ENCODE peak calls at places on chromosome 4, in four cellular contexts. One of them, this sample, is unnamed.

GRCh38 chr4:25925486-25926201 is 11.6 kb downstream of the SMIM20 start:
- DNase-seq in mucosa of descending colon: no peak
- DNase-seq in activated naive CD4-positive, alpha-beta T cell treated with Interleukin-2 at 50 U/mL for 16 hours: peak; percentile 40
- DNase-seq in GM04504: no peak
- DNase-seq in this sample: no peak

GRCh38 chr4:182578402-182578801 is 335.2 kb downstream of the TENM3 start:
- DNase-seq in mucosa of descending colon: no peak
- DNase-seq in activated naive CD4-positive, alpha-beta T cell treated with Interleukin-2 at 50 U/mL for 16 hours: no peak
- DNase-seq in GM04504: peak; percentile 29
- DNase-seq in this sample: no peak

GRCh38 chr4:128513664-128514484 is 226.3 kb upstream of the PGRMC2 start:
- DNase-seq in activated naive CD4-positive, alpha-beta T cell treated with Interleukin-2 at 50 U/mL for 16 hours: no peak
- DNase-seq in mucosa of descending colon: no peak
- DNase-seq in GM04504: no peak
- DNase-seq in this sample: peak; percentile 2

GRCh38 chr4:1402021-1402515 is 4.2 kb downstream of the NKX1-1 start:
- DNase-seq in activated naive CD4-positive, alpha-beta T cell treated with Interleukin-2 at 50 U/mL for 16 hours: peak; percentile 1
- DNase-seq in mucosa of descending colon: no peak
- DNase-seq in GM04504: no peak
- DNase-seq in this sample: no peak

GRCh38 chr4:4506961-4507360 is 34.9 kb downstream of the STX18 start:
- DNase-seq in mucosa of descending colon: no peak
- DNase-seq in activated naive CD4-positive, alpha-beta T cell treated with Interleukin-2 at 50 U/mL for 16 hours: no peak
- DNase-seq in GM04504: no peak
- DNase-seq in this sample: no peak

GRCh38 chr4:9765091-9765490 is 16.3 kb upstream of the DRD5 start:
- DNase-seq in GM04504: no peak
- DNase-seq in activated naive CD4-positive, alpha-beta T cell treated with Interleukin-2 at 50 U/mL for 16 hours: no peak
- DNase-seq in mucosa of descending colon: no peak
- DNase-seq in this sample: no peak

GRCh38 chr4:74428278-74428677 is 16.7 kb upstream of the AREG start:
- DNase-seq in mucosa of descending colon: no peak
- DNase-seq in activated naive CD4-positive, alpha-beta T cell treated with Interleukin-2 at 50 U/mL for 16 hours: no peak
- DNase-seq in GM04504: no peak
- DNase-seq in this sample: no peak

GRCh38 chr4:142141201-142141600 is 504.8 kb downstream of the IL15 start:
- DNase-seq in mucosa of descending colon: no peak
- DNase-seq in activated naive CD4-positive, alpha-beta T cell treated with Interleukin-2 at 50 U/mL for 16 hours: no peak
- DNase-seq in GM04504: no peak
- DNase-seq in this sample: no peak